ENCODE peak calls at places on chromosomes 7 and 10, in eight cellular contexts. One of them, this sample, is unnamed.

GRCh38 chr10:119291223-119291900 is 84.0 kb downstream of the GRK5 start:
- DNase-seq in A549: no peak
- DNase-seq in CD8-positive, alpha-beta T cell: no peak
- DNase-seq in cardiac muscle cell: no peak
- DNase-seq in hepatocyte: no peak
- DNase-seq in gastrocnemius medialis: no peak
- DNase-seq in fibroblast of the aortic adventitia: no peak
- DNase-seq in HL-60: no peak
- DNase-seq in this sample: no peak

GRCh38 chr7:40972426-40972825 is 730.5 kb downstream of the INHBA start:
- DNase-seq in A549: no peak
- DNase-seq in CD8-positive, alpha-beta T cell: no peak
- DNase-seq in cardiac muscle cell: no peak
- DNase-seq in hepatocyte: no peak
- DNase-seq in gastrocnemius medialis: no peak
- DNase-seq in fibroblast of the aortic adventitia: no peak
- DNase-seq in HL-60: no peak
- DNase-seq in this sample: no peak

GRCh38 chr7:1920266-1920681 is 250.2 kb downstream of the ELFN1 start:
- DNase-seq in A549: no peak
- DNase-seq in CD8-positive, alpha-beta T cell: peak; percentile 40
- DNase-seq in cardiac muscle cell: no peak
- DNase-seq in hepatocyte: no peak
- DNase-seq in gastrocnemius medialis: no peak
- DNase-seq in fibroblast of the aortic adventitia: no peak
- DNase-seq in HL-60: peak; percentile 83
- DNase-seq in this sample: no peak

GRCh38 chr10:86723009-86723408 is 33.4 kb upstream of the BMPR1A start:
- DNase-seq in A549: no peak
- DNase-seq in CD8-positive, alpha-beta T cell: no peak
- DNase-seq in cardiac muscle cell: no peak
- DNase-seq in hepatocyte: no peak
- DNase-seq in gastrocnemius medialis: no peak
- DNase-seq in fibroblast of the aortic adventitia: no peak
- DNase-seq in HL-60: no peak
- DNase-seq in this sample: no peak

GRCh38 chr7:86926732-86927131 is 132.7 kb downstream of the ELAPOR2 start:
- DNase-seq in A549: peak; percentile 49
- DNase-seq in CD8-positive, alpha-beta T cell: peak; percentile 42
- DNase-seq in cardiac muscle cell: peak; percentile 69
- DNase-seq in hepatocyte: peak; percentile 71
- DNase-seq in gastrocnemius medialis: no peak
- DNase-seq in fibroblast of the aortic adventitia: peak; percentile 84
- DNase-seq in HL-60: peak; percentile 16
- DNase-seq in this sample: no peak

GRCh38 chr10:1169981-1170866 is 114.0 kb downstream of the WDR37 start:
- DNase-seq in A549: no peak
- DNase-seq in CD8-positive, alpha-beta T cell: no peak
- DNase-seq in cardiac muscle cell: no peak
- DNase-seq in hepatocyte: no peak
- DNase-seq in gastrocnemius medialis: no peak
- DNase-seq in fibroblast of the aortic adventitia: no peak
- DNase-seq in HL-60: no peak
- DNase-seq in this sample: peak; percentile 32

GRCh38 chr10:30931094-30931493 is 100.6 kb downstream of the ZNF438 start:
- DNase-seq in A549: no peak
- DNase-seq in CD8-positive, alpha-beta T cell: no peak
- DNase-seq in cardiac muscle cell: no peak
- DNase-seq in hepatocyte: no peak
- DNase-seq in gastrocnemius medialis: no peak
- DNase-seq in fibroblast of the aortic adventitia: no peak
- DNase-seq in HL-60: no peak
- DNase-seq in this sample: no peak

GRCh38 chr10:62266611-62267010 is 2.0 kb downstream of the RTKN2 start:
- DNase-seq in A549: no peak
- DNase-seq in CD8-positive, alpha-beta T cell: no peak
- DNase-seq in cardiac muscle cell: no peak
- DNase-seq in hepatocyte: no peak
- DNase-seq in gastrocnemius medialis: no peak
- DNase-seq in fibroblast of the aortic adventitia: peak; percentile 33
- DNase-seq in HL-60: no peak
- DNase-seq in this sample: no peak

GRCh38 chr7:96778263-96778662 is 68.6 kb upstream of the SEM1 start:
- DNase-seq in A549: no peak
- DNase-seq in CD8-positive, alpha-beta T cell: no peak
- DNase-seq in cardiac muscle cell: no peak
- DNase-seq in hepatocyte: peak; percentile 6
- DNase-seq in gastrocnemius medialis: no peak
- DNase-seq in fibroblast of the aortic adventitia: no peak
- DNase-seq in HL-60: no peak
- DNase-seq in this sample: peak; percentile 34

GRCh38 chr10:44571701-44572100 is 186.8 kb upstream of the CXCL12 start:
- DNase-seq in A549: no peak
- DNase-seq in CD8-positive, alpha-beta T cell: no peak
- DNase-seq in cardiac muscle cell: no peak
- DNase-seq in hepatocyte: no peak
- DNase-seq in gastrocnemius medialis: no peak
- DNase-seq in fibroblast of the aortic adventitia: peak; percentile 37
- DNase-seq in HL-60: no peak
- DNase-seq in this sample: no peak

GRCh38 chr10:44890721-44891550 is 20.2 kb upstream of the TMEM72 start:
- DNase-seq in A549: no peak
- DNase-seq in CD8-positive, alpha-beta T cell: no peak
- DNase-seq in cardiac muscle cell: no peak
- DNase-seq in hepatocyte: no peak
- DNase-seq in gastrocnemius medialis: no peak
- DNase-seq in fibroblast of the aortic adventitia: no peak
- DNase-seq in HL-60: no peak
- DNase-seq in this sample: no peak

GRCh38 chr7:157318015-157318706 is 18.6 kb upstream of the DNAJB6 start:
- DNase-seq in A549: no peak
- DNase-seq in CD8-positive, alpha-beta T cell: no peak
- DNase-seq in cardiac muscle cell: no peak
- DNase-seq in hepatocyte: no peak
- DNase-seq in gastrocnemius medialis: no peak
- DNase-seq in fibroblast of the aortic adventitia: peak; percentile 6
- DNase-seq in HL-60: peak; percentile 85
- DNase-seq in this sample: no peak

GRCh38 chr7:64882341-64883112 is 20.5 kb upstream of the ZNF273 start:
- DNase-seq in A549: no peak
- DNase-seq in CD8-positive, alpha-beta T cell: peak; percentile 23
- DNase-seq in cardiac muscle cell: no peak
- DNase-seq in hepatocyte: no peak
- DNase-seq in gastrocnemius medialis: peak; percentile 37
- DNase-seq in fibroblast of the aortic adventitia: peak; percentile 10
- DNase-seq in HL-60: no peak
- DNase-seq in this sample: peak; percentile 16

GRCh38 chr10:95356-96115 is 39.7 kb upstream of the ZMYND11 start:
- DNase-seq in A549: no peak
- DNase-seq in CD8-positive, alpha-beta T cell: no peak
- DNase-seq in cardiac muscle cell: no peak
- DNase-seq in hepatocyte: no peak
- DNase-seq in gastrocnemius medialis: no peak
- DNase-seq in fibroblast of the aortic adventitia: no peak
- DNase-seq in HL-60: no peak
- DNase-seq in this sample: no peak

GRCh38 chr10:79285315-79286185 is 61.7 kb upstream of the PPIF start:
- DNase-seq in A549: no peak
- DNase-seq in CD8-positive, alpha-beta T cell: no peak
- DNase-seq in cardiac muscle cell: no peak
- DNase-seq in hepatocyte: no peak
- DNase-seq in gastrocnemius medialis: no peak
- DNase-seq in fibroblast of the aortic adventitia: no peak
- DNase-seq in HL-60: peak; percentile 39
- DNase-seq in this sample: no peak

GRCh38 chr10:119786117-119786769 is 60.4 kb downstream of the INPP5F start:
- DNase-seq in A549: no peak
- DNase-seq in CD8-positive, alpha-beta T cell: no peak
- DNase-seq in cardiac muscle cell: peak; percentile 61
- DNase-seq in hepatocyte: peak; percentile 64
- DNase-seq in gastrocnemius medialis: no peak
- DNase-seq in fibroblast of the aortic adventitia: peak; percentile 75
- DNase-seq in HL-60: peak; percentile 95
- DNase-seq in this sample: peak; percentile 74

DNA sequence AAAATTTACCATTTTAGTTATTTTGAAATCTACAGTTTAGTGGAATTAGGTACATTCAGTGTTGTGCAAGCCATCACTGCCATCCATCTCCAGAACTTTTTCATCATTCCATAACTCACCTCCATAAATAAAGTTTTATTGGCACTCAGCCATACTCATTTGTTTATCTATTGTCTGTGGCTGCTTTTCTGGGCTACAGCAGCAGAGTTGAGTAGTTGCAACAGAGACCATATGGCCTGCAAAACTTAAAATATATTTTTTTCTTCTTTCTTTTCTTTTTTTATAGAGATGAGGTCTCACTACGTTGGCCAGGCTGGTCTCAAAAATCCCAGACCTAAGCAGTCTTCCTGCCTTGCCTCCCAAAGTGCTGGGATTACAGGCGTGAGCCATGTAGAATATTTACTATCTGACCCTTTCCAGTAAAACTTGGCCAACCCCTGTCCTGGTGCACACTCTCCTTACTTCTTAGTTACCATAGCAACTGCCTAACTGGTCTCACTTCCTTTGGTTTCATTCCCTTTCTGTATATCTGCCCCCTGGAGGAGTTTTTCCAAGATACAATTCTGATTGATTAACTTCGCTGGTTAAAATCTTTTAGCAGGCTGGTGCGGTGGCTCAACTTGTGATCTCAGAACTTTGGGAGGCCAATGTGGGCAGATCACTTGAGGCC is 133.2 kb downstream of the CUX1 start:
- DNase-seq in A549: peak; percentile 61
- DNase-seq in CD8-positive, alpha-beta T cell: no peak
- DNase-seq in cardiac muscle cell: no peak
- DNase-seq in hepatocyte: peak; percentile 57
- DNase-seq in gastrocnemius medialis: no peak
- DNase-seq in fibroblast of the aortic adventitia: peak; percentile 82
- DNase-seq in HL-60: no peak
- DNase-seq in this sample: no peak
- TF ChIP-seq CTCF in A549: no peak
- TF ChIP-seq CTCF in CD8-positive, alpha-beta T cell: no peak
- TF ChIP-seq CTCF in cardiac muscle cell: peak; percentile 45
- TF ChIP-seq CTCF in hepatocyte: peak; percentile 19
- TF ChIP-seq CTCF in gastrocnemius medialis: no peak
- TF ChIP-seq CTCF in fibroblast of the aortic adventitia: peak; percentile 29
- TF ChIP-seq CTCF in HL-60: no peak
- TF ChIP-seq CTCF in this sample: no peak

DNA sequence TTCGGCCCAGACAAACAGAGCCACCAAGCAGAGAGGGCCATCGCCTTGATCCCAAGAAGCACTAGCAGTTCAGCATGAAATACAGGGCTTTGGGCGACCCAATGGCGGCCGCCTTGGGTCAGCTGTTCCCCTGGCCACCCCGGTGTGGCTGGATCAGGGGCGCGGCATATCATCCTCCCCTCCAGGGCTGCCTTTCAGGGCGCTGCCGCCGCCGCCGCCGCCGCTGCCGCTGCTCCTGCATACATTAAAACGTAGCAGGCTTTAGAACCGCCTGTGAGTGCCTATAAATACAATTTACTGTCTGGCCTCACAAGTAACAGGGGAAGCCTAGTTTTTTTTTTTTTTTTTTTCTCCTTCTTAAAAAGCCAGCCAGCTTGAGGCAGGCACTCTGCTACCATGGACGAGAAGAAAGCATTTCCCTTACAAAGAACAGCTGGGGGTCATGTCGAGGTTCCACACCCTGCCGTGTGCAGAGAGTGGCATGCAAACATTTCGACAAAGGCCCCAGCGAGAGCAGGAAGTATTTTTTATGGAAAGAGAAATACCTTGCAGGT is 57.7 kb upstream of the EFCAB10 start:
- DNase-seq in A549: no peak
- DNase-seq in CD8-positive, alpha-beta T cell: no peak
- DNase-seq in cardiac muscle cell: peak; percentile 76
- DNase-seq in hepatocyte: peak; percentile 48
- DNase-seq in gastrocnemius medialis: no peak
- DNase-seq in fibroblast of the aortic adventitia: no peak
- DNase-seq in HL-60: no peak
- DNase-seq in this sample: no peak
- H3K4me3 ChIP-seq in A549: no peak overlapping the region
- H3K4me3 ChIP-seq in CD8-positive, alpha-beta T cell: no peak overlapping the region
- H3K4me3 ChIP-seq in cardiac muscle cell: peak overlapping the region; percentile 5
- H3K4me3 ChIP-seq in hepatocyte: no peak overlapping the region
- H3K4me3 ChIP-seq in gastrocnemius medialis: no peak overlapping the region
- H3K4me3 ChIP-seq in fibroblast of the aortic adventitia: no peak overlapping the region
- H3K4me3 ChIP-seq in HL-60: no peak overlapping the region
- H3K4me3 ChIP-seq in this sample: no peak overlapping the region

GRCh38 chr7:14218338-14218737 is 228.9 kb upstream of the ETV1 start:
- DNase-seq in A549: no peak
- DNase-seq in CD8-positive, alpha-beta T cell: no peak
- DNase-seq in cardiac muscle cell: no peak
- DNase-seq in hepatocyte: no peak
- DNase-seq in gastrocnemius medialis: no peak
- DNase-seq in fibroblast of the aortic adventitia: no peak
- DNase-seq in HL-60: no peak
- DNase-seq in this sample: no peak

DNA sequence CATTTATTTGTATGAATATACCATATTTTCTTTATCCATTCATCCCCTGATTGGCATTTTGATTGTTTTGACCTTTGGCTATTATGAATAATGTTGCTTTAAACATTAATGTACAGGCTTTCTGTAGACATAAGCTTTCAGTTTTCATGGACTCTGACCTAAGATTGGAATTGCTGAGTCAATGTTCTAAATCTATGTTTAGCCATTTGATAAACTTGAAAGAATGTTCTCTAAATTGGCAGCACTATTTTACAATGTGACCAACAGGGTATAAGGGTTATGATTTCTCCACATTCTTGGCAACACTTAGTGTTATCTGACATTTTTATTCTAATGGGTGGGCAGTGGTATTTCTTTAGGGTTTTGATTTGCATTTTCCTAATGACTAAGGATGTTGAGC is 229.7 kb upstream of the ETV1 start:
- DNase-seq in A549: no peak
- DNase-seq in CD8-positive, alpha-beta T cell: no peak
- DNase-seq in cardiac muscle cell: no peak
- DNase-seq in hepatocyte: peak; percentile 5
- DNase-seq in gastrocnemius medialis: no peak
- DNase-seq in fibroblast of the aortic adventitia: peak; percentile 44
- DNase-seq in HL-60: no peak
- DNase-seq in this sample: no peak
- TF ChIP-seq CTCF in A549: no peak
- TF ChIP-seq CTCF in CD8-positive, alpha-beta T cell: no peak
- TF ChIP-seq CTCF in cardiac muscle cell: no peak
- TF ChIP-seq CTCF in hepatocyte: no peak
- TF ChIP-seq CTCF in gastrocnemius medialis: no peak
- TF ChIP-seq CTCF in fibroblast of the aortic adventitia: no peak
- TF ChIP-seq CTCF in HL-60: no peak
- TF ChIP-seq CTCF in this sample: no peak

DNA sequence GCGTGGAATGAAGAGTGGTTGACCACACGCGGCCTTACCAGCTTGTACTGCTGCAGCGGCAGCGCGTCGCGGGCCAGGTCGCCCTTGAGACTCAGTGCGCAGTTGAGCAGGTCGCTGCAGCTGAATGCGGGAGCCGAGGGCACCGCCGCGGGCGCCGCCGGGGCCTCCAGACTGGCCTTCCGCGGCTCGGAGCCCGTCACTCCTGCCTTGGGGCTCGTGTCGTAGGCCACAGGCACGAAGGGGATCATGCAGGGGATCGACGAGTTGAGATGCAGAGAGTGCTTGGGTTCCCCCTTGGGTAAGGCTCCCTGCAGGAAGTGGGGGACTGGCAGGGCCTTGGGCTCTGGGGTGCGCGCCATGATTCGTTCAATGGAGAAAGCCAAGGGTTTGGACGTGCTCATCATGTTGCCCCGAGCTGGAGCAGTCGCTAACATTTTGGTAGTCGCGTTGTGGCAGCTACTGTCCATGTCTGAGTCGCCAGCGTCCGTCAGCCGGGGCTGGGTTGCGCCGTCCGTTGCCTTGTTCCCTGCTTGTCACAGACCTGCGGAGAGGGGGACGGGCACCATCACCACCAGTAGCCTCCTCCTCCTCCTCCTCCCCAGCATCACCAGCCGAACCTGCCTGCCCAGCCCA is 463 bp downstream of the FEZF1 start:
- DNase-seq in A549: no peak
- DNase-seq in CD8-positive, alpha-beta T cell: no peak
- DNase-seq in cardiac muscle cell: peak; percentile 57
- DNase-seq in hepatocyte: peak; percentile 12
- DNase-seq in gastrocnemius medialis: no peak
- DNase-seq in fibroblast of the aortic adventitia: no peak
- DNase-seq in HL-60: no peak
- DNase-seq in this sample: no peak
- H3K4me3 ChIP-seq in A549: no peak overlapping the region
- H3K4me3 ChIP-seq in CD8-positive, alpha-beta T cell: no peak overlapping the region
- H3K4me3 ChIP-seq in cardiac muscle cell: peak overlapping the region; percentile 20
- H3K4me3 ChIP-seq in hepatocyte: no peak overlapping the region
- H3K4me3 ChIP-seq in gastrocnemius medialis: peak overlapping the region; percentile 64
- H3K4me3 ChIP-seq in fibroblast of the aortic adventitia: no peak overlapping the region
- H3K4me3 ChIP-seq in HL-60: no peak overlapping the region
- H3K4me3 ChIP-seq in this sample: no peak overlapping the region